ENCODE peak calls at places on chromosomes 2 and 18, in four cellular contexts. D, E, H and L are unnamed samples. For H3K4me1, the result is how much of the 10 kb centered on the place peaks cover.

GRCh38 chr2:101160454-101160853 is 9.3 kb upstream of the TBC1D8 start:
- DNase-seq in E (no peak), H (peak), D (no peak), L (no peak)

GRCh38 chr18:46387426-46388131 is 269.4 kb downstream of the LOXHD1 start:
- DNase-seq in D (no peak), E (peak), H (no peak), L (no peak)

GRCh38 chr2:75560768-75561565 is at the start of gene EVA1A:
- DNase-seq in H (peak), D (peak), E (peak), L (peak)

GRCh38 chr18:75003764-75004690 is 204.9 kb downstream of the PTGR3 start:
- DNase-seq in E (no peak), H (no peak), D (no peak), L (no peak)

GRCh38 chr18:7926526-7926925 is 359.4 kb downstream of the PTPRM start:
- DNase-seq in E (no peak), D (no peak), H (no peak), L (no peak)

GRCh38 chr18:58418361-58418760 is 210.5 kb downstream of the ALPK2 start:
- DNase-seq in E (no peak), H (no peak), D (no peak), L (no peak)

GRCh38 chr2:217723078-217723477 is 279.7 kb downstream of the TNS1 start:
- DNase-seq in H (no peak), E (no peak), D (no peak), L (no peak)

GRCh38 chr2:103809946-103810345 is 1044.0 kb upstream of the POU3F3 start:
- DNase-seq in H (no peak), D (no peak), E (no peak), L (no peak)

GRCh38 chr18:12976305-12976704 is 14.9 kb upstream of the CEP192 start:
- DNase-seq in D (no peak), H (no peak), E (no peak), L (no peak)

GRCh38 chr2:134527398-134527797 is 191.4 kb downstream of the TMEM163 start:
- DNase-seq in E (no peak), D (no peak), H (no peak), L (no peak)

GRCh38 chr18:9103488-9103887 is 989 bp downstream of the NDUFV2 start:
- DNase-seq in H (peak), D (no peak), E (no peak), L (no peak)

GRCh38 chr2:201440182-201440581 is 11.1 kb downstream of the TRAK2 start:
- DNase-seq in E (no peak), H (no peak), D (no peak), L (no peak)

GRCh38 chr2:121530210-121530562 is 494 bp upstream of the RNU4ATAC start:
- DNase-seq in D (peak), E (peak), H (no peak), L (peak)

GRCh38 chr2:7697052-7697451 is 779.8 kb downstream of the RNF144A start:
- DNase-seq in E (no peak), D (no peak), H (no peak), L (no peak)

GRCh38 chr2:173417341-173417740 is 62.7 kb downstream of the CDCA7 start:
- DNase-seq in H (no peak), D (no peak), E (no peak), L (no peak)

DNA sequence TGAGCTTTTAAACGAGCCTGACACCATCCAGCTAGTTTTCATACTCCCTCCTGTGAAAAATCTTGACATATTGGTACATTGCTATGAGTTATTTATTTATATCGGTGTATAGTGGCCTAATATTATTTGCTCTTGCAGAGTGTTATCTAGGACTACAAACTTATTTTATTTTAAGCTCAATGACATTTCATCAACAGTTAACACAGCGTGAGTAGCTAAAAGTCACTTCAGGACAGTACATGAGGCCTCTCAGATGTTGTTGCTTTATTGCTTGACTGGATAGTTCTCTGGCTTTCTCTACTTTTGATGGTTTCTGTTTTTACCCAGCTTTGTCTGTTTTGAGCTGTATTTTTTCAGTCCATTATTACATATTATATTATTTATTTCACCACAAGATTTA is 172.9 kb upstream of the KLF7 start:
- DNase-seq in D (no peak), H (no peak), E (no peak), L (no peak)
- H3K4me1 ChIP-seq in D (under half), H (under half), E (half or more), L (under half)

GRCh38 chr2:73268831-73269685 is 15.2 kb downstream of the FBXO41 start:
- DNase-seq in E (no peak), H (peak), D (no peak), L (no peak)
- H3K27ac ChIP-seq in E (no peak), H (no peak), D (no peak), L (no peak)

GRCh38 chr2:43346619-43347018 is 120.2 kb upstream of the ZFP36L2 start:
- DNase-seq in E (no peak), H (no peak), D (no peak), L (no peak)
- H3K4me1 ChIP-seq in E (half or more), H (under half), D (under half), L (under half)

GRCh38 chr2:237125967-237126366 is 40.3 kb downstream of the COPS8 start:
- DNase-seq in D (no peak), E (no peak), H (no peak), L (no peak)

GRCh38 chr2:237129625-237130263 is 44.1 kb downstream of the COPS8 start:
- DNase-seq in H (no peak), E (no peak), D (no peak), L (no peak)

GRCh38 chr2:237126519-237126918 is 40.8 kb downstream of the COPS8 start:
- DNase-seq in E (peak), H (no peak), D (no peak), L (no peak)

GRCh38 chr2:237128845-237129592 is 43.3 kb downstream of the COPS8 start:
- DNase-seq in D (no peak), H (no peak), E (no peak), L (no peak)

GRCh38 chr2:237128026-237128703 is 42.5 kb downstream of the COPS8 start:
- DNase-seq in D (peak), H (peak), E (peak), L (peak)
- H3K27ac ChIP-seq in D (peak), H (peak), E (peak), L (peak)